ENCODE peak calls at places on chromosome 16, in nine cellular contexts. One of them, this sample, is unnamed.

GRCh38 chr16:7150230-7150629 is 182.4 kb upstream of the RBFOX1 start:
- DNase-seq in effector memory CD4-positive, alpha-beta T cell: no peak
- DNase-seq in astrocyte of the spinal cord: no peak
- DNase-seq in lung: no peak
- DNase-seq in left ventricle myocardium inferior: no peak
- DNase-seq in stimulated activated CD8-positive, alpha-beta memory T cell treated with anti-CD3 and anti-CD28 coated beads, Interleukin-4, amount 100 ng/mL, for 24 hours: no peak
- DNase-seq in lung microvascular endothelial cell: no peak
- DNase-seq in NCI-H2029: no peak
- DNase-seq in MM.1S: no peak
- DNase-seq in this sample: no peak

GRCh38 chr16:13436641-13437423 is 483.1 kb upstream of the ERCC4 start:
- DNase-seq in effector memory CD4-positive, alpha-beta T cell: no peak
- DNase-seq in astrocyte of the spinal cord: peak
- DNase-seq in lung microvascular endothelial cell: no peak
- DNase-seq in lung: no peak
- DNase-seq in MM.1S: no peak
- DNase-seq in stimulated activated CD8-positive, alpha-beta memory T cell treated with anti-CD3 and anti-CD28 coated beads, Interleukin-4, amount 100 ng/mL, for 24 hours: no peak
- DNase-seq in left ventricle myocardium inferior: no peak
- DNase-seq in NCI-H2029: no peak
- DNase-seq in this sample: no peak

GRCh38 chr16:1918312-1918889 is at the start of gene HS3ST6:
- DNase-seq in stimulated activated CD8-positive, alpha-beta memory T cell treated with anti-CD3 and anti-CD28 coated beads, Interleukin-4, amount 100 ng/mL, for 24 hours: no peak
- DNase-seq in left ventricle myocardium inferior: no peak
- DNase-seq in astrocyte of the spinal cord: no peak
- DNase-seq in effector memory CD4-positive, alpha-beta T cell: no peak
- DNase-seq in NCI-H2029: no peak
- DNase-seq in lung: no peak
- DNase-seq in lung microvascular endothelial cell: no peak
- DNase-seq in MM.1S: no peak
- DNase-seq in this sample: no peak

GRCh38 chr16:30697264-30698138 is 1.5 kb upstream of the SRCAP start:
- DNase-seq in effector memory CD4-positive, alpha-beta T cell: no peak
- DNase-seq in NCI-H2029: peak
- DNase-seq in stimulated activated CD8-positive, alpha-beta memory T cell treated with anti-CD3 and anti-CD28 coated beads, Interleukin-4, amount 100 ng/mL, for 24 hours: no peak
- DNase-seq in left ventricle myocardium inferior: no peak
- DNase-seq in astrocyte of the spinal cord: no peak
- DNase-seq in MM.1S: peak
- DNase-seq in lung: no peak
- DNase-seq in lung microvascular endothelial cell: no peak
- DNase-seq in this sample: peak

GRCh38 chr16:14301150-14302030 is 230.3 kb downstream of the MRTFB start:
- DNase-seq in lung microvascular endothelial cell: peak
- DNase-seq in astrocyte of the spinal cord: no peak
- DNase-seq in left ventricle myocardium inferior: no peak
- DNase-seq in lung: no peak
- DNase-seq in NCI-H2029: no peak
- DNase-seq in stimulated activated CD8-positive, alpha-beta memory T cell treated with anti-CD3 and anti-CD28 coated beads, Interleukin-4, amount 100 ng/mL, for 24 hours: no peak
- DNase-seq in effector memory CD4-positive, alpha-beta T cell: no peak
- DNase-seq in MM.1S: peak
- DNase-seq in this sample: no peak

GRCh38 chr16:51407921-51408320 is 256.9 kb upstream of the SALL1 start:
- DNase-seq in NCI-H2029: no peak
- DNase-seq in lung: no peak
- DNase-seq in MM.1S: no peak
- DNase-seq in left ventricle myocardium inferior: no peak
- DNase-seq in effector memory CD4-positive, alpha-beta T cell: no peak
- DNase-seq in stimulated activated CD8-positive, alpha-beta memory T cell treated with anti-CD3 and anti-CD28 coated beads, Interleukin-4, amount 100 ng/mL, for 24 hours: no peak
- DNase-seq in lung microvascular endothelial cell: no peak
- DNase-seq in astrocyte of the spinal cord: peak
- DNase-seq in this sample: no peak

GRCh38 chr16:87850009-87851006 is 19.0 kb downstream of the SLC7A5 start:
- DNase-seq in effector memory CD4-positive, alpha-beta T cell: peak
- DNase-seq in lung microvascular endothelial cell: peak
- DNase-seq in MM.1S: no peak
- DNase-seq in left ventricle myocardium inferior: peak
- DNase-seq in lung: peak
- DNase-seq in NCI-H2029: no peak
- DNase-seq in astrocyte of the spinal cord: peak
- DNase-seq in stimulated activated CD8-positive, alpha-beta memory T cell treated with anti-CD3 and anti-CD28 coated beads, Interleukin-4, amount 100 ng/mL, for 24 hours: peak
- DNase-seq in this sample: peak

GRCh38 chr16:24689128-24689527 is 40.3 kb upstream of the TNRC6A start:
- DNase-seq in lung microvascular endothelial cell: peak
- DNase-seq in stimulated activated CD8-positive, alpha-beta memory T cell treated with anti-CD3 and anti-CD28 coated beads, Interleukin-4, amount 100 ng/mL, for 24 hours: no peak
- DNase-seq in NCI-H2029: no peak
- DNase-seq in left ventricle myocardium inferior: no peak
- DNase-seq in MM.1S: no peak
- DNase-seq in effector memory CD4-positive, alpha-beta T cell: no peak
- DNase-seq in astrocyte of the spinal cord: peak
- DNase-seq in lung: no peak
- DNase-seq in this sample: peak

GRCh38 chr16:49528564-49529150 is 155.1 kb downstream of the C16orf78 start:
- DNase-seq in stimulated activated CD8-positive, alpha-beta memory T cell treated with anti-CD3 and anti-CD28 coated beads, Interleukin-4, amount 100 ng/mL, for 24 hours: no peak
- DNase-seq in NCI-H2029: no peak
- DNase-seq in MM.1S: no peak
- DNase-seq in astrocyte of the spinal cord: no peak
- DNase-seq in lung: no peak
- DNase-seq in lung microvascular endothelial cell: no peak
- DNase-seq in effector memory CD4-positive, alpha-beta T cell: no peak
- DNase-seq in left ventricle myocardium inferior: no peak
- DNase-seq in this sample: no peak

GRCh38 chr16:23629516-23629915 is 11.6 kb downstream of the PALB2 start:
- DNase-seq in NCI-H2029: no peak
- DNase-seq in lung: no peak
- DNase-seq in effector memory CD4-positive, alpha-beta T cell: no peak
- DNase-seq in stimulated activated CD8-positive, alpha-beta memory T cell treated with anti-CD3 and anti-CD28 coated beads, Interleukin-4, amount 100 ng/mL, for 24 hours: no peak
- DNase-seq in MM.1S: no peak
- DNase-seq in astrocyte of the spinal cord: no peak
- DNase-seq in left ventricle myocardium inferior: no peak
- DNase-seq in lung microvascular endothelial cell: no peak
- DNase-seq in this sample: no peak

GRCh38 chr16:26856791-26857190 is 209.9 kb upstream of the C16orf82 start:
- DNase-seq in MM.1S: no peak
- DNase-seq in stimulated activated CD8-positive, alpha-beta memory T cell treated with anti-CD3 and anti-CD28 coated beads, Interleukin-4, amount 100 ng/mL, for 24 hours: no peak
- DNase-seq in lung: no peak
- DNase-seq in left ventricle myocardium inferior: no peak
- DNase-seq in astrocyte of the spinal cord: no peak
- DNase-seq in lung microvascular endothelial cell: no peak
- DNase-seq in NCI-H2029: no peak
- DNase-seq in effector memory CD4-positive, alpha-beta T cell: no peak
- DNase-seq in this sample: no peak

GRCh38 chr16:19885456-19886060 is 910 bp upstream of the GPRC5B start:
- DNase-seq in lung: no peak
- DNase-seq in left ventricle myocardium inferior: peak
- DNase-seq in effector memory CD4-positive, alpha-beta T cell: no peak
- DNase-seq in astrocyte of the spinal cord: no peak
- DNase-seq in stimulated activated CD8-positive, alpha-beta memory T cell treated with anti-CD3 and anti-CD28 coated beads, Interleukin-4, amount 100 ng/mL, for 24 hours: no peak
- DNase-seq in MM.1S: no peak
- DNase-seq in NCI-H2029: no peak
- DNase-seq in lung microvascular endothelial cell: peak
- DNase-seq in this sample: no peak

GRCh38 chr16:66927918-66928649 is 2.7 kb upstream of the RRAD start:
- DNase-seq in lung microvascular endothelial cell: no peak
- DNase-seq in stimulated activated CD8-positive, alpha-beta memory T cell treated with anti-CD3 and anti-CD28 coated beads, Interleukin-4, amount 100 ng/mL, for 24 hours: no peak
- DNase-seq in lung: no peak
- DNase-seq in left ventricle myocardium inferior: no peak
- DNase-seq in MM.1S: no peak
- DNase-seq in NCI-H2029: no peak
- DNase-seq in effector memory CD4-positive, alpha-beta T cell: no peak
- DNase-seq in astrocyte of the spinal cord: no peak
- DNase-seq in this sample: no peak

GRCh38 chr16:30567160-30567990 is 4.1 kb downstream of the ZNF688 start:
- DNase-seq in lung microvascular endothelial cell: peak
- DNase-seq in MM.1S: no peak
- DNase-seq in NCI-H2029: no peak
- DNase-seq in lung: no peak
- DNase-seq in effector memory CD4-positive, alpha-beta T cell: peak
- DNase-seq in astrocyte of the spinal cord: no peak
- DNase-seq in left ventricle myocardium inferior: no peak
- DNase-seq in stimulated activated CD8-positive, alpha-beta memory T cell treated with anti-CD3 and anti-CD28 coated beads, Interleukin-4, amount 100 ng/mL, for 24 hours: peak
- DNase-seq in this sample: no peak

GRCh38 chr16:54285414-54286066 is 1.0 kb downstream of the IRX3 start:
- DNase-seq in astrocyte of the spinal cord: peak
- DNase-seq in stimulated activated CD8-positive, alpha-beta memory T cell treated with anti-CD3 and anti-CD28 coated beads, Interleukin-4, amount 100 ng/mL, for 24 hours: no peak
- DNase-seq in lung microvascular endothelial cell: no peak
- DNase-seq in left ventricle myocardium inferior: peak
- DNase-seq in effector memory CD4-positive, alpha-beta T cell: no peak
- DNase-seq in NCI-H2029: no peak
- DNase-seq in lung: no peak
- DNase-seq in MM.1S: no peak
- DNase-seq in this sample: no peak

GRCh38 chr16:55501549-55502322 is 7.1 kb upstream of the LPCAT2 start:
- DNase-seq in MM.1S: no peak
- DNase-seq in stimulated activated CD8-positive, alpha-beta memory T cell treated with anti-CD3 and anti-CD28 coated beads, Interleukin-4, amount 100 ng/mL, for 24 hours: no peak
- DNase-seq in NCI-H2029: no peak
- DNase-seq in lung microvascular endothelial cell: peak
- DNase-seq in left ventricle myocardium inferior: no peak
- DNase-seq in lung: no peak
- DNase-seq in effector memory CD4-positive, alpha-beta T cell: no peak
- DNase-seq in astrocyte of the spinal cord: no peak
- DNase-seq in this sample: peak

GRCh38 chr16:23871924-23872323 is 36.1 kb downstream of the PRKCB start:
- DNase-seq in NCI-H2029: no peak
- DNase-seq in left ventricle myocardium inferior: no peak
- DNase-seq in lung: no peak
- DNase-seq in stimulated activated CD8-positive, alpha-beta memory T cell treated with anti-CD3 and anti-CD28 coated beads, Interleukin-4, amount 100 ng/mL, for 24 hours: no peak
- DNase-seq in lung microvascular endothelial cell: no peak
- DNase-seq in astrocyte of the spinal cord: no peak
- DNase-seq in effector memory CD4-positive, alpha-beta T cell: no peak
- DNase-seq in MM.1S: no peak
- DNase-seq in this sample: no peak

GRCh38 chr16:85448557-85449194 is 164.4 kb upstream of the GSE1 start:
- DNase-seq in astrocyte of the spinal cord: no peak
- DNase-seq in MM.1S: peak
- DNase-seq in effector memory CD4-positive, alpha-beta T cell: no peak
- DNase-seq in lung: no peak
- DNase-seq in left ventricle myocardium inferior: no peak
- DNase-seq in NCI-H2029: peak
- DNase-seq in stimulated activated CD8-positive, alpha-beta memory T cell treated with anti-CD3 and anti-CD28 coated beads, Interleukin-4, amount 100 ng/mL, for 24 hours: no peak
- DNase-seq in lung microvascular endothelial cell: no peak
- DNase-seq in this sample: peak

GRCh38 chr16:11078812-11079459 is 134.6 kb downstream of the CLEC16A start:
- DNase-seq in NCI-H2029: no peak
- DNase-seq in effector memory CD4-positive, alpha-beta T cell: no peak
- DNase-seq in left ventricle myocardium inferior: no peak
- DNase-seq in astrocyte of the spinal cord: peak
- DNase-seq in lung microvascular endothelial cell: no peak
- DNase-seq in stimulated activated CD8-positive, alpha-beta memory T cell treated with anti-CD3 and anti-CD28 coated beads, Interleukin-4, amount 100 ng/mL, for 24 hours: no peak
- DNase-seq in MM.1S: no peak
- DNase-seq in lung: no peak
- DNase-seq in this sample: no peak

GRCh38 chr16:49474741-49475140 is 101.1 kb downstream of the C16orf78 start:
- DNase-seq in NCI-H2029: no peak
- DNase-seq in astrocyte of the spinal cord: no peak
- DNase-seq in MM.1S: no peak
- DNase-seq in lung microvascular endothelial cell: no peak
- DNase-seq in left ventricle myocardium inferior: no peak
- DNase-seq in stimulated activated CD8-positive, alpha-beta memory T cell treated with anti-CD3 and anti-CD28 coated beads, Interleukin-4, amount 100 ng/mL, for 24 hours: no peak
- DNase-seq in lung: no peak
- DNase-seq in effector memory CD4-positive, alpha-beta T cell: no peak
- DNase-seq in this sample: no peak

GRCh38 chr16:27522173-27522707 is 27.5 kb downstream of the GTF3C1 start:
- DNase-seq in left ventricle myocardium inferior: no peak
- DNase-seq in effector memory CD4-positive, alpha-beta T cell: no peak
- DNase-seq in MM.1S: no peak
- DNase-seq in stimulated activated CD8-positive, alpha-beta memory T cell treated with anti-CD3 and anti-CD28 coated beads, Interleukin-4, amount 100 ng/mL, for 24 hours: no peak
- DNase-seq in astrocyte of the spinal cord: no peak
- DNase-seq in lung: no peak
- DNase-seq in NCI-H2029: no peak
- DNase-seq in lung microvascular endothelial cell: no peak
- DNase-seq in this sample: no peak

GRCh38 chr16:73739049-73739769 is 557.4 kb upstream of the PSMD7 start:
- DNase-seq in effector memory CD4-positive, alpha-beta T cell: no peak
- DNase-seq in MM.1S: no peak
- DNase-seq in lung microvascular endothelial cell: no peak
- DNase-seq in stimulated activated CD8-positive, alpha-beta memory T cell treated with anti-CD3 and anti-CD28 coated beads, Interleukin-4, amount 100 ng/mL, for 24 hours: no peak
- DNase-seq in NCI-H2029: no peak
- DNase-seq in astrocyte of the spinal cord: no peak
- DNase-seq in lung: no peak
- DNase-seq in left ventricle myocardium inferior: no peak
- DNase-seq in this sample: no peak

GRCh38 chr16:57341441-57342303 is 16.9 kb upstream of the CCL22 start:
- DNase-seq in MM.1S: no peak
- DNase-seq in stimulated activated CD8-positive, alpha-beta memory T cell treated with anti-CD3 and anti-CD28 coated beads, Interleukin-4, amount 100 ng/mL, for 24 hours: no peak
- DNase-seq in lung microvascular endothelial cell: no peak
- DNase-seq in NCI-H2029: peak
- DNase-seq in astrocyte of the spinal cord: peak
- DNase-seq in left ventricle myocardium inferior: no peak
- DNase-seq in lung: peak
- DNase-seq in effector memory CD4-positive, alpha-beta T cell: no peak
- DNase-seq in this sample: no peak

GRCh38 chr16:66886346-66886745 is 6.0 kb downstream of the PDP2 start:
- DNase-seq in astrocyte of the spinal cord: no peak
- DNase-seq in lung: no peak
- DNase-seq in effector memory CD4-positive, alpha-beta T cell: no peak
- DNase-seq in MM.1S: no peak
- DNase-seq in left ventricle myocardium inferior: no peak
- DNase-seq in stimulated activated CD8-positive, alpha-beta memory T cell treated with anti-CD3 and anti-CD28 coated beads, Interleukin-4, amount 100 ng/mL, for 24 hours: no peak
- DNase-seq in lung microvascular endothelial cell: no peak
- DNase-seq in NCI-H2029: no peak
- DNase-seq in this sample: no peak

GRCh38 chr16:28184625-28185024 is 27.1 kb downstream of the XPO6 start:
- DNase-seq in lung: no peak
- DNase-seq in NCI-H2029: no peak
- DNase-seq in MM.1S: no peak
- DNase-seq in stimulated activated CD8-positive, alpha-beta memory T cell treated with anti-CD3 and anti-CD28 coated beads, Interleukin-4, amount 100 ng/mL, for 24 hours: no peak
- DNase-seq in left ventricle myocardium inferior: no peak
- DNase-seq in astrocyte of the spinal cord: no peak
- DNase-seq in effector memory CD4-positive, alpha-beta T cell: no peak
- DNase-seq in lung microvascular endothelial cell: no peak
- DNase-seq in this sample: no peak

GRCh38 chr16:24950275-24950674 is 64.9 kb downstream of the ARHGAP17 start:
- DNase-seq in effector memory CD4-positive, alpha-beta T cell: no peak
- DNase-seq in MM.1S: no peak
- DNase-seq in astrocyte of the spinal cord: peak
- DNase-seq in stimulated activated CD8-positive, alpha-beta memory T cell treated with anti-CD3 and anti-CD28 coated beads, Interleukin-4, amount 100 ng/mL, for 24 hours: no peak
- DNase-seq in left ventricle myocardium inferior: no peak
- DNase-seq in NCI-H2029: no peak
- DNase-seq in lung: no peak
- DNase-seq in lung microvascular endothelial cell: no peak
- DNase-seq in this sample: no peak

GRCh38 chr16:73140944-73141343 is 93.0 kb upstream of the ZFHX3 start:
- DNase-seq in effector memory CD4-positive, alpha-beta T cell: no peak
- DNase-seq in astrocyte of the spinal cord: peak
- DNase-seq in lung: no peak
- DNase-seq in NCI-H2029: no peak
- DNase-seq in lung microvascular endothelial cell: no peak
- DNase-seq in MM.1S: no peak
- DNase-seq in left ventricle myocardium inferior: no peak
- DNase-seq in stimulated activated CD8-positive, alpha-beta memory T cell treated with anti-CD3 and anti-CD28 coated beads, Interleukin-4, amount 100 ng/mL, for 24 hours: no peak
- DNase-seq in this sample: no peak

GRCh38 chr16:68920349-68920748 is 77.0 kb downstream of the TANGO6 start:
- DNase-seq in lung microvascular endothelial cell: no peak
- DNase-seq in astrocyte of the spinal cord: no peak
- DNase-seq in stimulated activated CD8-positive, alpha-beta memory T cell treated with anti-CD3 and anti-CD28 coated beads, Interleukin-4, amount 100 ng/mL, for 24 hours: no peak
- DNase-seq in effector memory CD4-positive, alpha-beta T cell: no peak
- DNase-seq in left ventricle myocardium inferior: no peak
- DNase-seq in NCI-H2029: no peak
- DNase-seq in MM.1S: no peak
- DNase-seq in lung: no peak
- DNase-seq in this sample: no peak

GRCh38 chr16:3086596-3087242 is 12.4 kb downstream of the ZSCAN10 start:
- DNase-seq in MM.1S: no peak
- DNase-seq in effector memory CD4-positive, alpha-beta T cell: no peak
- DNase-seq in left ventricle myocardium inferior: no peak
- DNase-seq in lung microvascular endothelial cell: peak
- DNase-seq in NCI-H2029: no peak
- DNase-seq in astrocyte of the spinal cord: no peak
- DNase-seq in stimulated activated CD8-positive, alpha-beta memory T cell treated with anti-CD3 and anti-CD28 coated beads, Interleukin-4, amount 100 ng/mL, for 24 hours: no peak
- DNase-seq in lung: no peak
- DNase-seq in this sample: no peak

GRCh38 chr16:29154676-29155121 is 169.8 kb downstream of the LAT start:
- DNase-seq in stimulated activated CD8-positive, alpha-beta memory T cell treated with anti-CD3 and anti-CD28 coated beads, Interleukin-4, amount 100 ng/mL, for 24 hours: no peak
- DNase-seq in effector memory CD4-positive, alpha-beta T cell: no peak
- DNase-seq in left ventricle myocardium inferior: no peak
- DNase-seq in astrocyte of the spinal cord: peak
- DNase-seq in lung: no peak
- DNase-seq in MM.1S: no peak
- DNase-seq in lung microvascular endothelial cell: peak
- DNase-seq in NCI-H2029: peak
- DNase-seq in this sample: no peak

GRCh38 chr16:74984194-74984669 is 691 bp downstream of the WDR59 start:
- DNase-seq in left ventricle myocardium inferior: no peak
- DNase-seq in MM.1S: no peak
- DNase-seq in effector memory CD4-positive, alpha-beta T cell: peak
- DNase-seq in lung: no peak
- DNase-seq in lung microvascular endothelial cell: peak
- DNase-seq in NCI-H2029: no peak
- DNase-seq in astrocyte of the spinal cord: peak
- DNase-seq in stimulated activated CD8-positive, alpha-beta memory T cell treated with anti-CD3 and anti-CD28 coated beads, Interleukin-4, amount 100 ng/mL, for 24 hours: no peak
- DNase-seq in this sample: peak